ENCODE peak calls at places on chromosomes 3 and 15, in four cellular contexts. I is naive thymus-derived CD8-positive, alpha-beta T cell; F is ascending aorta; Y is A172. H is an unnamed sample.
A peak's percentile ranks its signal among the peaks of the same experiment; 100 is the strongest.

GRCh38 chr3:178381971-178382370 is 154.3 kb upstream of the KCNMB2 start:
- DNase-seq in I (no peak), F (no peak), Y (no peak), H (no peak)

GRCh38 chr3:42505203-42505848 is 2.9 kb downstream of the VIPR1 start:
- DNase-seq in Y (no peak), F (peak; percentile 58), I (peak; percentile 27), H (no peak)

GRCh38 chr15:62847900-62848489 is 194.6 kb upstream of the TPM1 start:
- DNase-seq in I (no peak), F (peak; percentile 85), Y (peak; percentile 56), H (peak; percentile 18)

GRCh38 chr3:160981217-160981938 is 123.8 kb downstream of the B3GALNT1 start:
- DNase-seq in I (peak; percentile 64), Y (no peak), F (peak; percentile 68), H (no peak)

GRCh38 chr3:11757441-11757875 is 89.2 kb downstream of the TAMM41 start:
- DNase-seq in I (no peak), Y (peak; percentile 19), F (no peak), H (peak; percentile 13)

GRCh38 chr3:164040991-164041390 is 1037.3 kb downstream of the SI start:
- DNase-seq in F (no peak), I (no peak), Y (peak; percentile 20), H (no peak)

GRCh38 chr3:173065543-173065970 is 75.5 kb downstream of the SPATA16 start:
- DNase-seq in Y (peak; percentile 25), F (no peak), I (no peak), H (no peak)

GRCh38 chr3:27720899-27721716 is 1.0 kb downstream of the EOMES start:
- DNase-seq in I (no peak), Y (no peak), F (no peak), H (no peak)

GRCh38 chr15:79065744-79066376 is 24.7 kb downstream of the RASGRF1 start:
- DNase-seq in I (no peak), Y (no peak), F (no peak), H (no peak)

GRCh38 chr3:133042778-133043177 is 4.6 kb downstream of the TMEM108 start:
- DNase-seq in I (no peak), F (no peak), Y (no peak), H (no peak)

GRCh38 chr15:98787936-98788757 is 139.8 kb downstream of the IGF1R start:
- DNase-seq in F (no peak), Y (peak; percentile 18), I (no peak), H (no peak)

GRCh38 chr15:86135030-86135429 is 55.4 kb downstream of the AGBL1 start:
- DNase-seq in I (no peak), F (no peak), Y (no peak), H (no peak)

GRCh38 chr3:18099611-18100010 is 325.5 kb downstream of the SATB1 start:
- DNase-seq in F (no peak), Y (peak; percentile 54), I (no peak), H (no peak)

GRCh38 chr3:186566772-186567071 is 417 bp downstream of the TBCCD1 start:
- DNase-seq in Y (peak; percentile 4), F (no peak), I (no peak), H (no peak)

GRCh38 chr3:189144645-189145044 is 27.1 kb upstream of the TPRG1 start:
- DNase-seq in Y (peak; percentile 33), F (no peak), I (peak; percentile 64), H (peak; percentile 65)

GRCh38 chr15:35068861-35069260 is 16.2 kb downstream of the NANOGP8 start:
- DNase-seq in F (no peak), Y (no peak), I (no peak), H (no peak)

GRCh38 chr3:130783629-130784028 is 37.0 kb upstream of the PIK3R4 start:
- DNase-seq in Y (peak; percentile 47), I (no peak), F (no peak), H (no peak)

GRCh38 chr15:29734917-29735572 is 87.2 kb downstream of the TJP1 start:
- DNase-seq in Y (peak; percentile 60), F (no peak), I (no peak), H (no peak)

GRCh38 chr3:55147406-55147805 is 219.5 kb upstream of the LRTM1 start:
- DNase-seq in Y (no peak), I (no peak), F (no peak), H (no peak)

GRCh38 chr3:197465197-197465995 is 90.4 kb downstream of the BDH1 start:
- DNase-seq in I (no peak), Y (no peak), F (no peak), H (no peak)

GRCh38 chr3:113829576-113830354 is 8.8 kb upstream of the GRAMD1C start:
- DNase-seq in F (no peak), I (no peak), Y (no peak), H (no peak)

GRCh38 chr3:114223146-114223545 is 14.2 kb downstream of the ZNF80 start:
- DNase-seq in F (no peak), I (no peak), Y (no peak), H (no peak)

GRCh38 chr3:22288756-22289155 is 537.7 kb upstream of the ZNF385D start:
- DNase-seq in Y (no peak), I (no peak), F (no peak), H (no peak)

GRCh38 chr3:148101061-148101460 is 596.6 kb upstream of the AGTR1 start:
- DNase-seq in Y (peak; percentile 12), F (no peak), I (no peak), H (no peak)

GRCh38 chr3:39637807-39638206 is 170.3 kb downstream of the MOBP start:
- DNase-seq in Y (peak; percentile 73), I (no peak), F (no peak), H (no peak)

GRCh38 chr15:28026221-28026620 is 72.9 kb downstream of the OCA2 start:
- DNase-seq in I (no peak), F (no peak), Y (no peak), H (no peak)

GRCh38 chr3:147930417-147930816 is 521.3 kb downstream of the ZIC1 start:
- DNase-seq in Y (peak; percentile 65), I (no peak), F (no peak), H (no peak)

GRCh38 chr3:184592411-184593200 is 31.0 kb downstream of the EPHB3 start:
- DNase-seq in F (no peak), Y (no peak), I (peak; percentile 54), H (no peak)

GRCh38 chr3:33722626-33723370 is 4.7 kb upstream of the CLASP2 start:
- DNase-seq in I (no peak), Y (peak; percentile 21), F (no peak), H (no peak)

GRCh38 chr3:13502791-13503060 is 22.6 kb downstream of the HDAC11 start:
- DNase-seq in Y (no peak), F (no peak), I (peak; percentile 19), H (no peak)

GRCh38 chr15:69609176-69609575 is 156.6 kb downstream of the RPLP1 start:
- DNase-seq in F (no peak), I (no peak), Y (peak; percentile 43), H (no peak)

GRCh38 chr15:71296032-71296686 is 180.9 kb downstream of the THSD4 start:
- DNase-seq in I (no peak), Y (peak; percentile 60), F (no peak), H (no peak)

GRCh38 chr15:29568840-29569532 is 253.3 kb downstream of the TJP1 start:
- DNase-seq in I (no peak), Y (peak; percentile 69), F (no peak), H (peak; percentile 53)

GRCh38 chr3:42236611-42237010 is 29.4 kb downstream of the CCK start:
- DNase-seq in F (no peak), Y (no peak), I (no peak), H (no peak)

GRCh38 chr15:25770618-25771369 is 92.3 kb downstream of the ATP10A start:
- DNase-seq in I (no peak), F (no peak), Y (no peak), H (no peak)

GRCh38 chr15:66472176-66472999 is 25.2 kb downstream of the SNAPC5 start:
- DNase-seq in Y (no peak), F (peak; percentile 43), I (peak; percentile 73), H (no peak)

GRCh38 chr15:29937956-29938355 is 115.7 kb upstream of the TJP1 start:
- DNase-seq in F (no peak), I (no peak), Y (no peak), H (no peak)

GRCh38 chr15:78934063-78935023 is 10.5 kb downstream of the CTSH start:
- DNase-seq in F (no peak), I (no peak), Y (no peak), H (no peak)

GRCh38 chr3:79012946-79013362 is 754.8 kb downstream of the ROBO1 start:
- DNase-seq in F (no peak), I (no peak), Y (no peak), H (no peak)

GRCh38 chr15:53586815-53587214 is 172.6 kb downstream of the WDR72 start:
- DNase-seq in I (no peak), Y (no peak), F (no peak), H (peak; percentile 18)

H was measured in SHP77.